ENCODE peak calls at places on chromosome 12, in four cellular contexts. G is NCI-H446 treated with DMSO at 0.1 percent for 48 hours; Q is activated T-cell treated with anti-CD3 and anti-CD28 coated beads for 1 hour; M is effector memory CD8-positive, alpha-beta T cell. S is an unnamed sample.

GRCh38 chr12:114933428-114934160 is 249.6 kb upstream of the TBX3 start:
- DNase-seq in G (no peak), Q (no peak), M (no peak), S (no peak)

GRCh38 chr12:3186546-3187237 is 109.5 kb downstream of the TSPAN9 start:
- DNase-seq in G (no peak), Q (no peak), M (no peak), S (no peak)

GRCh38 chr12:54175130-54175963 is 13.4 kb downstream of the SMUG1 start:
- DNase-seq in G (no peak), Q (no peak), M (no peak), S (no peak)

GRCh38 chr12:1544991-1545700 is 49.2 kb downstream of the FBXL14 start:
- DNase-seq in G (peak), Q (no peak), M (no peak), S (no peak)

GRCh38 chr12:10241781-10242180 is 29.1 kb downstream of the GABARAPL1 start:
- DNase-seq in G (no peak), Q (no peak), M (no peak), S (no peak)

GRCh38 chr12:104006929-104007328 is 41.3 kb downstream of the TDG start:
- DNase-seq in G (no peak), Q (no peak), M (no peak), S (no peak)

GRCh38 chr12:47458273-47458672 is 247.6 kb downstream of the RPAP3 start:
- DNase-seq in G (no peak), Q (no peak), M (no peak), S (no peak)

GRCh38 chr12:76888775-76889174 is 10.0 kb upstream of the CSRP2 start:
- DNase-seq in G (no peak), Q (no peak), M (no peak), S (no peak)

GRCh38 chr12:85639834-85640233 is 196.4 kb downstream of the RASSF9 start:
- DNase-seq in G (no peak), Q (no peak), M (no peak), S (no peak)

GRCh38 chr12:113987261-113988063 is 21.3 kb upstream of the RBM19 start:
- DNase-seq in G (no peak), Q (no peak), M (no peak), S (no peak)

GRCh38 chr12:104410786-104411185 is 46.0 kb upstream of the CHST11 start:
- DNase-seq in G (no peak), Q (no peak), M (no peak), S (no peak)

GRCh38 chr12:70002912-70003255 is 177.9 kb downstream of the MYRFL start:
- DNase-seq in G (peak), Q (no peak), M (no peak), S (no peak)

GRCh38 chr12:121124402-121125109 is 8.1 kb upstream of the P2RX7 start:
- DNase-seq in G (no peak), Q (no peak), M (no peak), S (no peak)

GRCh38 chr12:110928700-110929099 is 8.3 kb upstream of the MYL2 start:
- DNase-seq in G (no peak), Q (no peak), M (no peak), S (no peak)

GRCh38 chr12:116849216-116849615 is 32.0 kb downstream of the HRK start:
- DNase-seq in G (no peak), Q (no peak), M (no peak), S (no peak)

GRCh38 chr12:857611-858010 is 91.9 kb downstream of the RAD52 start:
- DNase-seq in G (no peak), Q (no peak), M (no peak), S (no peak)

GRCh38 chr12:105296116-105297095 is 34.1 kb upstream of the C12orf75 start:
- DNase-seq in G (no peak), Q (no peak), M (no peak), S (no peak)

GRCh38 chr12:110050927-110051326 is 2.6 kb upstream of the C12orf76 start:
- DNase-seq in G (no peak), Q (no peak), M (no peak), S (no peak)

GRCh38 chr12:76183459-76184186 is 99.1 kb upstream of the NAP1L1 start:
- DNase-seq in G (peak), Q (no peak), M (no peak), S (peak)

GRCh38 chr12:33438890-33439586 is 581 bp downstream of the SYT10 start:
- DNase-seq in G (no peak), Q (no peak), M (no peak), S (no peak)

GRCh38 chr12:3897400-3897910 is 24.3 kb upstream of the PARP11 start:
- DNase-seq in G (no peak), Q (no peak), M (no peak), S (peak)

GRCh38 chr12:52119398-52120254 is 40.1 kb downstream of the SMIM41 start:
- DNase-seq in G (no peak), Q (peak), M (no peak), S (no peak)

GRCh38 chr12:94874986-94875312 is 128.5 kb downstream of the NDUFA12 start:
- DNase-seq in G (no peak), Q (no peak), M (no peak), S (no peak)